ENCODE peak calls at places on chromosomes 12 and 14, in six cellular contexts. One of them, this sample, is unnamed.

GRCh38 chr14:75427482-75428229 is at the start of gene JDP2:
- DNase-seq in MM.1S: peak
- DNase-seq in endodermal cell: peak
- DNase-seq in WERI-Rb-1: peak
- DNase-seq in lower leg skin: peak
- DNase-seq in fibroblast of mammary gland: peak
- DNase-seq in this sample: peak

GRCh38 chr12:77189463-77189862 is 124.1 kb upstream of the E2F7 start:
- DNase-seq in endodermal cell: no peak
- DNase-seq in WERI-Rb-1: peak
- DNase-seq in fibroblast of mammary gland: peak
- DNase-seq in lower leg skin: no peak
- DNase-seq in MM.1S: no peak
- DNase-seq in this sample: peak

GRCh38 chr12:121893901-121894540 is 5.4 kb downstream of the PSMD9 start:
- DNase-seq in WERI-Rb-1: no peak
- DNase-seq in fibroblast of mammary gland: peak
- DNase-seq in MM.1S: peak
- DNase-seq in lower leg skin: no peak
- DNase-seq in endodermal cell: peak
- DNase-seq in this sample: peak

GRCh38 chr12:57836442-57837375 is 9.8 kb downstream of the CTDSP2 start:
- DNase-seq in endodermal cell: peak
- DNase-seq in MM.1S: peak
- DNase-seq in WERI-Rb-1: no peak
- DNase-seq in lower leg skin: no peak
- DNase-seq in fibroblast of mammary gland: peak
- DNase-seq in this sample: peak

GRCh38 chr12:87928046-87928445 is 101.2 kb downstream of the C12orf50 start:
- DNase-seq in endodermal cell: no peak
- DNase-seq in WERI-Rb-1: no peak
- DNase-seq in lower leg skin: no peak
- DNase-seq in fibroblast of mammary gland: no peak
- DNase-seq in MM.1S: no peak
- DNase-seq in this sample: no peak

GRCh38 chr12:109963330-109963729 is 32.8 kb downstream of the GIT2 start:
- DNase-seq in MM.1S: no peak
- DNase-seq in WERI-Rb-1: no peak
- DNase-seq in endodermal cell: no peak
- DNase-seq in lower leg skin: no peak
- DNase-seq in fibroblast of mammary gland: no peak
- DNase-seq in this sample: no peak

GRCh38 chr14:20679907-20680306 is 4.5 kb upstream of the RNASE4 start:
- DNase-seq in lower leg skin: no peak
- DNase-seq in WERI-Rb-1: no peak
- DNase-seq in fibroblast of mammary gland: peak
- DNase-seq in MM.1S: peak
- DNase-seq in endodermal cell: peak
- DNase-seq in this sample: peak

GRCh38 chr14:23557521-23557920 is 1.4 kb downstream of the THTPA start:
- DNase-seq in MM.1S: no peak
- DNase-seq in endodermal cell: no peak
- DNase-seq in lower leg skin: no peak
- DNase-seq in WERI-Rb-1: no peak
- DNase-seq in fibroblast of mammary gland: no peak
- DNase-seq in this sample: no peak

GRCh38 chr12:113850309-113851056 is 115.6 kb downstream of the RBM19 start:
- DNase-seq in MM.1S: no peak
- DNase-seq in fibroblast of mammary gland: peak
- DNase-seq in WERI-Rb-1: no peak
- DNase-seq in endodermal cell: no peak
- DNase-seq in lower leg skin: no peak
- DNase-seq in this sample: peak

GRCh38 chr14:99241314-99242035 is 30.5 kb downstream of the BCL11B start:
- DNase-seq in MM.1S: no peak
- DNase-seq in fibroblast of mammary gland: no peak
- DNase-seq in WERI-Rb-1: no peak
- DNase-seq in endodermal cell: no peak
- DNase-seq in lower leg skin: no peak
- DNase-seq in this sample: no peak

GRCh38 chr14:76752744-76753143 is 8.5 kb upstream of the VASH1 start:
- DNase-seq in lower leg skin: no peak
- DNase-seq in WERI-Rb-1: no peak
- DNase-seq in fibroblast of mammary gland: no peak
- DNase-seq in endodermal cell: no peak
- DNase-seq in MM.1S: no peak
- DNase-seq in this sample: no peak

GRCh38 chr12:31629756-31630732 is 29.4 kb upstream of the ETFBKMT start:
- DNase-seq in lower leg skin: no peak
- DNase-seq in MM.1S: no peak
- DNase-seq in fibroblast of mammary gland: peak
- DNase-seq in WERI-Rb-1: peak
- DNase-seq in endodermal cell: no peak
- DNase-seq in this sample: peak

GRCh38 chr14:101219896-101220703 is 316.6 kb upstream of the RTL1 start:
- DNase-seq in MM.1S: no peak
- DNase-seq in endodermal cell: peak
- DNase-seq in WERI-Rb-1: no peak
- DNase-seq in fibroblast of mammary gland: no peak
- DNase-seq in lower leg skin: no peak
- DNase-seq in this sample: no peak

GRCh38 chr12:76020731-76021672 is 10.6 kb downstream of the PHLDA1 start:
- DNase-seq in fibroblast of mammary gland: peak
- DNase-seq in lower leg skin: no peak
- DNase-seq in MM.1S: no peak
- DNase-seq in WERI-Rb-1: no peak
- DNase-seq in endodermal cell: no peak
- DNase-seq in this sample: peak

GRCh38 chr12:89521348-89522238 is 3.0 kb downstream of the GALNT4 start:
- DNase-seq in lower leg skin: no peak
- DNase-seq in fibroblast of mammary gland: no peak
- DNase-seq in WERI-Rb-1: no peak
- DNase-seq in MM.1S: peak
- DNase-seq in endodermal cell: no peak
- DNase-seq in this sample: no peak

GRCh38 chr12:19223018-19223417 is 93.5 kb downstream of the PLEKHA5 start:
- DNase-seq in MM.1S: no peak
- DNase-seq in fibroblast of mammary gland: peak
- DNase-seq in lower leg skin: no peak
- DNase-seq in endodermal cell: no peak
- DNase-seq in WERI-Rb-1: no peak
- DNase-seq in this sample: no peak

GRCh38 chr14:100578552-100578951 is 8.7 kb downstream of the BEGAIN start:
- DNase-seq in lower leg skin: no peak
- DNase-seq in endodermal cell: no peak
- DNase-seq in MM.1S: no peak
- DNase-seq in WERI-Rb-1: no peak
- DNase-seq in fibroblast of mammary gland: peak
- DNase-seq in this sample: peak

GRCh38 chr12:109987615-109988014 is 8.6 kb downstream of the GIT2 start:
- DNase-seq in lower leg skin: no peak
- DNase-seq in WERI-Rb-1: no peak
- DNase-seq in fibroblast of mammary gland: no peak
- DNase-seq in MM.1S: no peak
- DNase-seq in endodermal cell: no peak
- DNase-seq in this sample: no peak

GRCh38 chr12:12011880-12012260 is 58.9 kb upstream of the BCL2L14 start:
- DNase-seq in MM.1S: no peak
- DNase-seq in endodermal cell: no peak
- DNase-seq in lower leg skin: no peak
- DNase-seq in fibroblast of mammary gland: no peak
- DNase-seq in WERI-Rb-1: no peak
- DNase-seq in this sample: no peak

GRCh38 chr14:84421611-84422010 is 1108.3 kb upstream of the FLRT2 start:
- DNase-seq in endodermal cell: no peak
- DNase-seq in lower leg skin: no peak
- DNase-seq in WERI-Rb-1: no peak
- DNase-seq in MM.1S: no peak
- DNase-seq in fibroblast of mammary gland: no peak
- DNase-seq in this sample: no peak

GRCh38 chr14:85824526-85824925 is 294.6 kb downstream of the FLRT2 start:
- DNase-seq in lower leg skin: no peak
- DNase-seq in fibroblast of mammary gland: no peak
- DNase-seq in WERI-Rb-1: no peak
- DNase-seq in endodermal cell: no peak
- DNase-seq in MM.1S: no peak
- DNase-seq in this sample: no peak

DNA sequence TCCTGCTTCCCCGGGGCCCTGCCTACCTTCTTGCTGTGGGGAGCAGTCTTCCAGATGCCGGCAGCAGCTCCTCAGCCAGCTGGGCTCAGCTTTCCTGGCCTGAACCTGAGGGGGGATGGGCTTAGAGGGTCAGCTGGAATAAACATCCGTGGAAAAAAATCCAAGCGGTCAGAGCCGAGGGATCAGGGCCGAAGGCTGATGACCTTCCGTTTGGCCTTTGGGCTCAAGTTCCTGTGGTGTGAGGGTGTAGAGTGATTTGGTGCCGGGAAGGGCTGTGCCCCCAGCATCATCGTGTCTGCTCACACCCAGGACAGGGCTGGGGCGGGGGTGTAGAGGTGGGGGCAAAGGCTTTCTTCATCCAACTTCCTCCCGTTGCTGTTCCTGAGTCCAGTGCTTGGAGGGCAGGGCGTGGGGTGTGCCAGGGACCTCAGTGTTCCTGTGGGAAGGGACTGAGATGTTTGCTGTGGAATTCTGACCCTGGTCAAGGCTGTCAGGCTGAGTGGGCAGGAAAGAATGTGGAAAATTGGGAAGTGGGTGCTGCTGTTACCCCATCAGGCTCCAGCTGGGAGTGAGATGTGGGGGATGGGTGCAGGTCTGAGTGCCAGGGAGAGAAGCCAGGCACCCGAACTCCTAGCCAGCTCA is 2.6 kb downstream of the SMIM41 start:
- DNase-seq in fibroblast of mammary gland: peak
- DNase-seq in WERI-Rb-1: no peak
- DNase-seq in lower leg skin: no peak
- DNase-seq in MM.1S: no peak
- DNase-seq in endodermal cell: peak
- DNase-seq in this sample: peak
- H3K4me3 ChIP-seq in fibroblast of mammary gland: no peak
- H3K4me3 ChIP-seq in WERI-Rb-1: no peak
- H3K4me3 ChIP-seq in lower leg skin: no peak
- H3K4me3 ChIP-seq in MM.1S: no peak
- H3K4me3 ChIP-seq in endodermal cell: no peak
- H3K4me3 ChIP-seq in this sample: no peak

GRCh38 chr14:63632932-63633514 is 8.6 kb downstream of the WDR89 start:
- DNase-seq in endodermal cell: no peak
- DNase-seq in fibroblast of mammary gland: peak
- DNase-seq in lower leg skin: no peak
- DNase-seq in WERI-Rb-1: no peak
- DNase-seq in MM.1S: peak
- DNase-seq in this sample: peak

GRCh38 chr14:63633801-63634200 is 7.9 kb downstream of the WDR89 start:
- DNase-seq in endodermal cell: no peak
- DNase-seq in lower leg skin: no peak
- DNase-seq in MM.1S: no peak
- DNase-seq in WERI-Rb-1: no peak
- DNase-seq in fibroblast of mammary gland: no peak
- DNase-seq in this sample: no peak
- H3K4me3 ChIP-seq in endodermal cell: no peak
- H3K4me3 ChIP-seq in lower leg skin: no peak
- H3K4me3 ChIP-seq in MM.1S: no peak
- H3K4me3 ChIP-seq in WERI-Rb-1: no peak
- H3K4me3 ChIP-seq in fibroblast of mammary gland: no peak
- H3K4me3 ChIP-seq in this sample: no peak

DNA sequence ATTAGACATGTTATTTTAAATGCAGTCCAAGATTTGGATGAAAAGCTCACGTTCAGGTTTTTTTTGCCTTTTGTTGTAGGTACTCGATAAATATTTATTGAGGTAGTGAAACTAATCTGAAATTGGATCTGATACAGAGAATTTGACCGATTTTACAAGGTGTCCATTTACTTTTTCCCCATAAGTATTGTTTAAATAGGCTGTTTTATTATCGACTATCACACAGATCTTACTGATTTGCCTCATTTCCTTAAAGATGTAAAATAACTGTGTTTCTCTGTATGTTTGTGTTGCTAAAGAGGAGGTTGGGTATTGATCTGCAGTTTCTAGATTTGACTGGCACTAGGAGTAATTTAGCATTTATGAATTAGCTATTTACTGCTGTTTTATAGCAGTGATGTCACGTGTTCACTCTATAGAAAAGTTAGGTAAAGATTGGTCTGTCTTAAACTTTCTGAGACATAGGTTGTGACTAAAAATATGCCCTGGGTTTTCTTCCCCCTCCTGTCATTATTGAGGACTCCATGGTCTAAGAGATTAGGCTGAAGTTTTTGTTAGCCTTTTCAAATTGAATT is 3.5 kb downstream of the RAP1B start:
- DNase-seq in WERI-Rb-1: no peak
- DNase-seq in endodermal cell: no peak
- DNase-seq in lower leg skin: no peak
- DNase-seq in fibroblast of mammary gland: no peak
- DNase-seq in MM.1S: no peak
- DNase-seq in this sample: no peak
- H3K4me3 ChIP-seq in WERI-Rb-1: no peak
- H3K4me3 ChIP-seq in endodermal cell: peak
- H3K4me3 ChIP-seq in lower leg skin: no peak
- H3K4me3 ChIP-seq in fibroblast of mammary gland: no peak
- H3K4me3 ChIP-seq in MM.1S: no peak
- H3K4me3 ChIP-seq in this sample: peak

GRCh38 chr14:50395448-50395847 is 1.2 kb downstream of the CDKL1 start:
- DNase-seq in fibroblast of mammary gland: peak
- DNase-seq in lower leg skin: peak
- DNase-seq in MM.1S: no peak
- DNase-seq in WERI-Rb-1: no peak
- DNase-seq in endodermal cell: no peak
- DNase-seq in this sample: peak

GRCh38 chr14:50396636-50397460 is at the start of gene CDKL1:
- DNase-seq in lower leg skin: peak
- DNase-seq in MM.1S: no peak
- DNase-seq in WERI-Rb-1: peak
- DNase-seq in fibroblast of mammary gland: peak
- DNase-seq in endodermal cell: peak
- DNase-seq in this sample: peak

GRCh38 chr14:50397461-50398196 is 948 bp upstream of the CDKL1 start:
- DNase-seq in lower leg skin: no peak
- DNase-seq in WERI-Rb-1: no peak
- DNase-seq in fibroblast of mammary gland: peak
- DNase-seq in MM.1S: no peak
- DNase-seq in endodermal cell: no peak
- DNase-seq in this sample: peak

GRCh38 chr14:50399251-50400032 is 2.8 kb upstream of the CDKL1 start:
- DNase-seq in MM.1S: no peak
- DNase-seq in lower leg skin: no peak
- DNase-seq in endodermal cell: no peak
- DNase-seq in fibroblast of mammary gland: peak
- DNase-seq in WERI-Rb-1: no peak
- DNase-seq in this sample: peak

DNA sequence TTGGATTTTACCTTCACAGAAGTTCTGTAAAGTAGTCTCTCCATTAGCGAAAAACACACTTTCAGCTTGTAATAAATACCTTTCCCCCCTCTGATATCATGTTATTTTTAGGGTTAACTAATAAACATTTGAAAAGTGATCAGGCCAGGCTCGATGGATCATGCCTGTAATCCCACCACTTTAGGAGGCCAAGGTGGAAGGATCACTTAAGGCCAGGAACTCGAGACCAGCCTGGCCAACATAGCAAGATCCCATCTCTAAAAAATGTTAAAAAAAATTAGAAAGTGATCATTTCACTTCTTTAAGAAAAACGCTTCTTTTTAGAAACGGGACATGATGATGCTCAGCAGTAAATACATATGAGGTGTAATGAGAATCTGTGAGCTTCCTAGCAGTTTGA is 2.0 kb downstream of the CDKL1 start:
- DNase-seq in endodermal cell: no peak
- DNase-seq in MM.1S: no peak
- DNase-seq in lower leg skin: no peak
- DNase-seq in fibroblast of mammary gland: no peak
- DNase-seq in WERI-Rb-1: no peak
- DNase-seq in this sample: no peak
- H3K4me3 ChIP-seq in endodermal cell: no peak
- H3K4me3 ChIP-seq in MM.1S: no peak
- H3K4me3 ChIP-seq in lower leg skin: no peak
- H3K4me3 ChIP-seq in fibroblast of mammary gland: no peak
- H3K4me3 ChIP-seq in WERI-Rb-1: no peak
- H3K4me3 ChIP-seq in this sample: no peak